ENCODE peak calls at places on chromosomes 13 and 19, in six cellular contexts. One of them, this sample, is unnamed.

GRCh38 chr19:10667867-10668266 is 13.7 kb downstream of the ILF3 start:
- DNase-seq in foreskin fibroblast: no peak
- DNase-seq in thoracic aorta: no peak
- DNase-seq in upper lobe of right lung: no peak
- DNase-seq in naive thymus-derived CD4-positive, alpha-beta T cell: no peak
- DNase-seq in lower leg skin: no peak
- DNase-seq in this sample: no peak

GRCh38 chr13:23578411-23579071 is 8.3 kb downstream of the TNFRSF19 start:
- DNase-seq in foreskin fibroblast: peak
- DNase-seq in thoracic aorta: no peak
- DNase-seq in upper lobe of right lung: peak
- DNase-seq in naive thymus-derived CD4-positive, alpha-beta T cell: peak
- DNase-seq in lower leg skin: peak
- DNase-seq in this sample: peak

GRCh38 chr13:64538711-64539110 is 2691.4 kb downstream of the PCDH9 start:
- DNase-seq in foreskin fibroblast: peak
- DNase-seq in thoracic aorta: no peak
- DNase-seq in upper lobe of right lung: no peak
- DNase-seq in naive thymus-derived CD4-positive, alpha-beta T cell: no peak
- DNase-seq in lower leg skin: no peak
- DNase-seq in this sample: no peak

GRCh38 chr19:13149628-13150186 is 468 bp downstream of the STX10 start:
- DNase-seq in foreskin fibroblast: no peak
- DNase-seq in thoracic aorta: no peak
- DNase-seq in upper lobe of right lung: peak
- DNase-seq in naive thymus-derived CD4-positive, alpha-beta T cell: no peak
- DNase-seq in lower leg skin: peak
- DNase-seq in this sample: no peak

GRCh38 chr13:31538067-31539042 is 201.0 kb upstream of the RXFP2 start:
- DNase-seq in foreskin fibroblast: peak
- DNase-seq in thoracic aorta: no peak
- DNase-seq in upper lobe of right lung: no peak
- DNase-seq in naive thymus-derived CD4-positive, alpha-beta T cell: no peak
- DNase-seq in lower leg skin: no peak
- DNase-seq in this sample: no peak

GRCh38 chr13:53442979-53443378 is 414.4 kb downstream of the OLFM4 start:
- DNase-seq in foreskin fibroblast: no peak
- DNase-seq in thoracic aorta: no peak
- DNase-seq in upper lobe of right lung: no peak
- DNase-seq in naive thymus-derived CD4-positive, alpha-beta T cell: no peak
- DNase-seq in lower leg skin: no peak
- DNase-seq in this sample: no peak

GRCh38 chr19:14449321-14449720 is 16.2 kb downstream of the PKN1 start:
- DNase-seq in foreskin fibroblast: no peak
- DNase-seq in thoracic aorta: no peak
- DNase-seq in upper lobe of right lung: no peak
- DNase-seq in naive thymus-derived CD4-positive, alpha-beta T cell: no peak
- DNase-seq in lower leg skin: no peak
- DNase-seq in this sample: no peak

GRCh38 chr13:110177790-110178189 is 129.2 kb downstream of the COL4A1 start:
- DNase-seq in foreskin fibroblast: no peak
- DNase-seq in thoracic aorta: no peak
- DNase-seq in upper lobe of right lung: peak
- DNase-seq in naive thymus-derived CD4-positive, alpha-beta T cell: no peak
- DNase-seq in lower leg skin: no peak
- DNase-seq in this sample: no peak

GRCh38 chr19:36331353-36332228 is 47.4 kb downstream of the ZFP14 start:
- DNase-seq in foreskin fibroblast: peak
- DNase-seq in thoracic aorta: peak
- DNase-seq in upper lobe of right lung: peak
- DNase-seq in naive thymus-derived CD4-positive, alpha-beta T cell: peak
- DNase-seq in lower leg skin: peak
- DNase-seq in this sample: peak

GRCh38 chr19:36215276-36216171 is 618 bp downstream of the ZNF146 start:
- DNase-seq in foreskin fibroblast: no peak
- DNase-seq in thoracic aorta: no peak
- DNase-seq in upper lobe of right lung: no peak
- DNase-seq in naive thymus-derived CD4-positive, alpha-beta T cell: no peak
- DNase-seq in lower leg skin: no peak
- DNase-seq in this sample: no peak

GRCh38 chr13:73832203-73832602 is 302.0 kb downstream of the KLF12 start:
- DNase-seq in foreskin fibroblast: no peak
- DNase-seq in thoracic aorta: no peak
- DNase-seq in upper lobe of right lung: no peak
- DNase-seq in naive thymus-derived CD4-positive, alpha-beta T cell: no peak
- DNase-seq in lower leg skin: no peak
- DNase-seq in this sample: no peak

GRCh38 chr13:69389899-69390298 is 717.7 kb upstream of the ATXN8OS start:
- DNase-seq in foreskin fibroblast: no peak
- DNase-seq in thoracic aorta: no peak
- DNase-seq in upper lobe of right lung: no peak
- DNase-seq in naive thymus-derived CD4-positive, alpha-beta T cell: no peak
- DNase-seq in lower leg skin: no peak
- DNase-seq in this sample: no peak

GRCh38 chr13:87274209-87274819 is 396.9 kb upstream of the SLITRK5 start:
- DNase-seq in foreskin fibroblast: no peak
- DNase-seq in thoracic aorta: no peak
- DNase-seq in upper lobe of right lung: no peak
- DNase-seq in naive thymus-derived CD4-positive, alpha-beta T cell: no peak
- DNase-seq in lower leg skin: no peak
- DNase-seq in this sample: no peak

GRCh38 chr19:2703077-2703437 is 563 bp upstream of the GNG7 start:
- DNase-seq in foreskin fibroblast: no peak
- DNase-seq in thoracic aorta: no peak
- DNase-seq in upper lobe of right lung: no peak
- DNase-seq in naive thymus-derived CD4-positive, alpha-beta T cell: no peak
- DNase-seq in lower leg skin: no peak
- DNase-seq in this sample: no peak

GRCh38 chr13:60114499-60115028 is 49.2 kb downstream of the DIAPH3 start:
- DNase-seq in foreskin fibroblast: no peak
- DNase-seq in thoracic aorta: no peak
- DNase-seq in upper lobe of right lung: no peak
- DNase-seq in naive thymus-derived CD4-positive, alpha-beta T cell: no peak
- DNase-seq in lower leg skin: no peak
- DNase-seq in this sample: no peak

GRCh38 chr19:45376045-45376724 is 5.8 kb upstream of the ERCC2 start:
- DNase-seq in foreskin fibroblast: peak
- DNase-seq in thoracic aorta: no peak
- DNase-seq in upper lobe of right lung: no peak
- DNase-seq in naive thymus-derived CD4-positive, alpha-beta T cell: no peak
- DNase-seq in lower leg skin: no peak
- DNase-seq in this sample: peak

GRCh38 chr13:69566104-69566716 is 541.4 kb upstream of the ATXN8OS start:
- DNase-seq in foreskin fibroblast: no peak
- DNase-seq in thoracic aorta: no peak
- DNase-seq in upper lobe of right lung: no peak
- DNase-seq in naive thymus-derived CD4-positive, alpha-beta T cell: no peak
- DNase-seq in lower leg skin: no peak
- DNase-seq in this sample: no peak

GRCh38 chr19:39828015-39828633 is 5.8 kb downstream of the DYRK1B start:
- DNase-seq in foreskin fibroblast: no peak
- DNase-seq in thoracic aorta: no peak
- DNase-seq in upper lobe of right lung: no peak
- DNase-seq in naive thymus-derived CD4-positive, alpha-beta T cell: no peak
- DNase-seq in lower leg skin: no peak
- DNase-seq in this sample: no peak

GRCh38 chr13:44884076-44884729 is 105.1 kb downstream of the NUFIP1 start:
- DNase-seq in foreskin fibroblast: peak
- DNase-seq in thoracic aorta: no peak
- DNase-seq in upper lobe of right lung: no peak
- DNase-seq in naive thymus-derived CD4-positive, alpha-beta T cell: no peak
- DNase-seq in lower leg skin: no peak
- DNase-seq in this sample: no peak

GRCh38 chr13:74560325-74560724 is 426.1 kb upstream of the KLF12 start:
- DNase-seq in foreskin fibroblast: no peak
- DNase-seq in thoracic aorta: no peak
- DNase-seq in upper lobe of right lung: no peak
- DNase-seq in naive thymus-derived CD4-positive, alpha-beta T cell: no peak
- DNase-seq in lower leg skin: no peak
- DNase-seq in this sample: no peak

GRCh38 chr13:79401259-79402071 is 4.6 kb downstream of the RBM26 start:
- DNase-seq in foreskin fibroblast: no peak
- DNase-seq in thoracic aorta: no peak
- DNase-seq in upper lobe of right lung: no peak
- DNase-seq in naive thymus-derived CD4-positive, alpha-beta T cell: no peak
- DNase-seq in lower leg skin: no peak
- DNase-seq in this sample: no peak

GRCh38 chr13:79404361-79404760 is 1.7 kb downstream of the RBM26 start:
- DNase-seq in foreskin fibroblast: no peak
- DNase-seq in thoracic aorta: no peak
- DNase-seq in upper lobe of right lung: no peak
- DNase-seq in naive thymus-derived CD4-positive, alpha-beta T cell: no peak
- DNase-seq in lower leg skin: no peak
- DNase-seq in this sample: no peak

GRCh38 chr13:79402074-79402635 is 3.9 kb downstream of the RBM26 start:
- DNase-seq in foreskin fibroblast: no peak
- DNase-seq in thoracic aorta: no peak
- DNase-seq in upper lobe of right lung: no peak
- DNase-seq in naive thymus-derived CD4-positive, alpha-beta T cell: no peak
- DNase-seq in lower leg skin: no peak
- DNase-seq in this sample: no peak

GRCh38 chr13:79402679-79403078 is 3.4 kb downstream of the RBM26 start:
- DNase-seq in foreskin fibroblast: no peak
- DNase-seq in thoracic aorta: no peak
- DNase-seq in upper lobe of right lung: no peak
- DNase-seq in naive thymus-derived CD4-positive, alpha-beta T cell: no peak
- DNase-seq in lower leg skin: no peak
- DNase-seq in this sample: no peak

GRCh38 chr13:79403113-79403512 is 2.9 kb downstream of the RBM26 start:
- DNase-seq in foreskin fibroblast: no peak
- DNase-seq in thoracic aorta: no peak
- DNase-seq in upper lobe of right lung: no peak
- DNase-seq in naive thymus-derived CD4-positive, alpha-beta T cell: no peak
- DNase-seq in lower leg skin: no peak
- DNase-seq in this sample: no peak
- H3K4me3 ChIP-seq in foreskin fibroblast: peak
- H3K4me3 ChIP-seq in thoracic aorta: no peak
- H3K4me3 ChIP-seq in upper lobe of right lung: peak
- H3K4me3 ChIP-seq in naive thymus-derived CD4-positive, alpha-beta T cell: peak
- H3K4me3 ChIP-seq in lower leg skin: no peak
- H3K4me3 ChIP-seq in this sample: no peak

DNA sequence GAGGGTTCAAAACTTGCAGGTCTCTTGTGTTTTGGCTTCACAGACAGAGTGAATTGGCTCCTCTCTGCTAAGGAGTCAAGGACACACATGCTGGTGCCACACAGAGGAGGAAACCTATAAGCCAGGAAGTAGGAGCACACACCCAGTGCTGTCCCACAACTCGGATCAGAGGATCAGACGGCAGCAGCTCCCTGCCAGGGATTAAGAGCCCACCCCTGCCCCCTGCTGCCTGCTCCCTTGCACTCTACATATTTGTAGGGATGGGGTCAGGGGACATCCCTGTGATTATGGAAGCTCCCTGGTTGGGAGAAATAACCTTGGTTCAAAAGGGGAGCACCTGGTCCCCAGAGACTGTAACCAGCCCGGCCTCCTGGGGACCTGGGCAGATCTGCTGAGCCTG is 77.5 kb upstream of the CLDN10 start:
- DNase-seq in foreskin fibroblast: no peak
- DNase-seq in thoracic aorta: no peak
- DNase-seq in upper lobe of right lung: no peak
- DNase-seq in naive thymus-derived CD4-positive, alpha-beta T cell: no peak
- DNase-seq in lower leg skin: no peak
- DNase-seq in this sample: no peak
- H3K4me3 ChIP-seq in foreskin fibroblast: no peak
- H3K4me3 ChIP-seq in thoracic aorta: no peak
- H3K4me3 ChIP-seq in upper lobe of right lung: no peak
- H3K4me3 ChIP-seq in naive thymus-derived CD4-positive, alpha-beta T cell: no peak
- H3K4me3 ChIP-seq in lower leg skin: no peak
- H3K4me3 ChIP-seq in this sample: no peak

DNA sequence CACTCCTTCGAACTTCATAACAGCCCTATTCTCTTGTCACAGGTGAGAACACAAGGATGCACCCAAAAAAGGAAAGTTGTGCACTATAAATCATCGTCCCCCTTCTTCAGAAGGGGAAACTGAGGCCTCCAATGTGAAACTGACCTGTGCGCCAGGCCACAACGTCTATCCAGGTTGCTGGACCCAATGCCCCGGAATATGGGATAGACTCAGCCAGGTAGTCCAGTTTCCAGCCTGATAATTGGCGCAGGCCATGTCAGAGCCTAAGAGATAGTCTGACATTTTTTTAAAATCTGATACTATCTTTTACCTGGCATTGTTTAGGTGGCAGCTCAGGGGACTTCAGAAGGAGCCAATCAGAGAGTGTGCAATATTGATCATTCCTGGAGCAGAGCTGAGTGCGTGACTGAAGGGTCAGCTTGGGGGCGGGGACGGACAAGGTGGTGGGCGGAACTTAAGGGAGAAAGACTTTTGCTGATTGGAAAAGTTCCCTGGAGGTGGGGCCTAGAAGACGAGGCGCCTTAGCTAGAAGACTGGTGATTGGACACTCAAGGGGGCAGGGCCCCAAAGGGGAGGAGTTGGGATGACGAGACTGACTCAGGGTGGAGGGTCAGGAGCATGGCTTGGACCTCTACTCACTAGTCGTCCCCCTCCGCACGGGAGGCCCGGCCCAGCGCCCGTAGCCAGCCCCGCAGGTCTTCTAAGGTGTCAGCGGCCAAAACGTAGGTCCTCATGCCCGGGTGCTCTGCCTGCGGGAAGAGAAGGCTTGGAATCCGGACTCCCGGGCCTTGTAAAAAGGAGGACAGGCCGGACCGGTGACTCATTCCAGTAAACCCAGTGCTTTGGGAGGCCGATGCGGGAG is 8.5 kb downstream of the PLEKHA4 start:
- DNase-seq in foreskin fibroblast: no peak
- DNase-seq in thoracic aorta: no peak
- DNase-seq in upper lobe of right lung: peak
- DNase-seq in naive thymus-derived CD4-positive, alpha-beta T cell: no peak
- DNase-seq in lower leg skin: no peak
- DNase-seq in this sample: no peak
- H3K4me3 ChIP-seq in foreskin fibroblast: no peak
- H3K4me3 ChIP-seq in thoracic aorta: no peak
- H3K4me3 ChIP-seq in upper lobe of right lung: peak
- H3K4me3 ChIP-seq in naive thymus-derived CD4-positive, alpha-beta T cell: peak
- H3K4me3 ChIP-seq in lower leg skin: no peak
- H3K4me3 ChIP-seq in this sample: no peak

GRCh38 chr19:48624067-48624594 is 4.8 kb downstream of the SPHK2 start:
- DNase-seq in foreskin fibroblast: peak
- DNase-seq in thoracic aorta: peak
- DNase-seq in upper lobe of right lung: peak
- DNase-seq in naive thymus-derived CD4-positive, alpha-beta T cell: peak
- DNase-seq in lower leg skin: peak
- DNase-seq in this sample: peak

GRCh38 chr19:48619692-48620565 is 623 bp downstream of the SPHK2 start:
- DNase-seq in foreskin fibroblast: no peak
- DNase-seq in thoracic aorta: no peak
- DNase-seq in upper lobe of right lung: no peak
- DNase-seq in naive thymus-derived CD4-positive, alpha-beta T cell: no peak
- DNase-seq in lower leg skin: no peak
- DNase-seq in this sample: no peak

GRCh38 chr19:48624791-48625723 is 5.8 kb downstream of the SPHK2 start:
- DNase-seq in foreskin fibroblast: no peak
- DNase-seq in thoracic aorta: no peak
- DNase-seq in upper lobe of right lung: no peak
- DNase-seq in naive thymus-derived CD4-positive, alpha-beta T cell: no peak
- DNase-seq in lower leg skin: no peak
- DNase-seq in this sample: no peak

GRCh38 chr19:48625891-48626327 is 6.6 kb downstream of the SPHK2 start:
- DNase-seq in foreskin fibroblast: no peak
- DNase-seq in thoracic aorta: no peak
- DNase-seq in upper lobe of right lung: peak
- DNase-seq in naive thymus-derived CD4-positive, alpha-beta T cell: no peak
- DNase-seq in lower leg skin: no peak
- DNase-seq in this sample: no peak

GRCh38 chr19:48623556-48624066 is 4.3 kb downstream of the SPHK2 start:
- DNase-seq in foreskin fibroblast: no peak
- DNase-seq in thoracic aorta: no peak
- DNase-seq in upper lobe of right lung: no peak
- DNase-seq in naive thymus-derived CD4-positive, alpha-beta T cell: no peak
- DNase-seq in lower leg skin: no peak
- DNase-seq in this sample: no peak
- H3K4me3 ChIP-seq in foreskin fibroblast: peak
- H3K4me3 ChIP-seq in thoracic aorta: peak
- H3K4me3 ChIP-seq in upper lobe of right lung: peak
- H3K4me3 ChIP-seq in naive thymus-derived CD4-positive, alpha-beta T cell: peak
- H3K4me3 ChIP-seq in lower leg skin: no peak
- H3K4me3 ChIP-seq in this sample: peak

This sample was measured in right atrium auricular region.